ENCODE peak calls at places on chromosome 1, in seven cellular contexts. One of them, this sample, is unnamed.
A peak's percentile ranks its signal among the peaks of the same experiment; 100 is the strongest.

GRCh38 chr1:181324797-181325616 is 158.3 kb upstream of the CACNA1E start:
- DNase-seq in H1: no peak
- DNase-seq in SK-N-SH: no peak
- DNase-seq in GM12878: no peak
- DNase-seq in K562: no peak
- DNase-seq in HepG2: no peak
- DNase-seq in A549: peak; percentile 23
- DNase-seq in this sample: no peak

GRCh38 chr1:41003640-41004220 is 17.8 kb downstream of the SLFNL1 start:
- DNase-seq in K562: peak; percentile 90
- DNase-seq in SK-N-SH: peak; percentile 86
- DNase-seq in A549: peak; percentile 90
- DNase-seq in HepG2: peak; percentile 87
- DNase-seq in H1: no peak
- DNase-seq in GM12878: peak; percentile 95
- DNase-seq in this sample: peak; percentile 100

GRCh38 chr1:148160421-148161251 is 8.6 kb upstream of the NBPF11 start:
- DNase-seq in HepG2: no peak
- DNase-seq in SK-N-SH: peak; percentile 14
- DNase-seq in GM12878: no peak
- DNase-seq in K562: no peak
- DNase-seq in A549: no peak
- DNase-seq in H1: no peak
- DNase-seq in this sample: no peak

GRCh38 chr1:15423355-15424077 is 13.8 kb downstream of the EFHD2 start:
- DNase-seq in A549: no peak
- DNase-seq in H1: no peak
- DNase-seq in HepG2: no peak
- DNase-seq in SK-N-SH: no peak
- DNase-seq in K562: no peak
- DNase-seq in GM12878: no peak
- DNase-seq in this sample: no peak

GRCh38 chr1:155981266-155982088 is 3.1 kb upstream of the ARHGEF2 start:
- DNase-seq in SK-N-SH: no peak
- DNase-seq in A549: no peak
- DNase-seq in HepG2: peak; percentile 54
- DNase-seq in H1: no peak
- DNase-seq in GM12878: no peak
- DNase-seq in K562: peak; percentile 41
- DNase-seq in this sample: peak; percentile 89

GRCh38 chr1:160129046-160129445 is 13.5 kb downstream of the ATP1A2 start:
- DNase-seq in HepG2: no peak
- DNase-seq in A549: no peak
- DNase-seq in GM12878: no peak
- DNase-seq in K562: no peak
- DNase-seq in H1: no peak
- DNase-seq in SK-N-SH: no peak
- DNase-seq in this sample: peak; percentile 38

GRCh38 chr1:175823401-175823800 is 80.0 kb upstream of the TNR start:
- DNase-seq in A549: no peak
- DNase-seq in HepG2: no peak
- DNase-seq in H1: no peak
- DNase-seq in GM12878: no peak
- DNase-seq in SK-N-SH: no peak
- DNase-seq in K562: no peak
- DNase-seq in this sample: no peak

GRCh38 chr1:41920658-41921057 is 1.9 kb upstream of the HIVEP3 start:
- DNase-seq in SK-N-SH: no peak
- DNase-seq in H1: no peak
- DNase-seq in GM12878: no peak
- DNase-seq in HepG2: no peak
- DNase-seq in K562: no peak
- DNase-seq in A549: peak; percentile 26
- DNase-seq in this sample: peak; percentile 80

GRCh38 chr1:41498809-41499208 is 14.3 kb upstream of the EDN2 start:
- DNase-seq in HepG2: no peak
- DNase-seq in SK-N-SH: no peak
- DNase-seq in GM12878: no peak
- DNase-seq in H1: no peak
- DNase-seq in A549: peak; percentile 48
- DNase-seq in K562: no peak
- DNase-seq in this sample: peak; percentile 38

GRCh38 chr1:77797991-77798390 is 18.5 kb downstream of the MIGA1 start:
- DNase-seq in H1: no peak
- DNase-seq in SK-N-SH: no peak
- DNase-seq in A549: no peak
- DNase-seq in GM12878: no peak
- DNase-seq in HepG2: no peak
- DNase-seq in K562: no peak
- DNase-seq in this sample: peak; percentile 52

DNA sequence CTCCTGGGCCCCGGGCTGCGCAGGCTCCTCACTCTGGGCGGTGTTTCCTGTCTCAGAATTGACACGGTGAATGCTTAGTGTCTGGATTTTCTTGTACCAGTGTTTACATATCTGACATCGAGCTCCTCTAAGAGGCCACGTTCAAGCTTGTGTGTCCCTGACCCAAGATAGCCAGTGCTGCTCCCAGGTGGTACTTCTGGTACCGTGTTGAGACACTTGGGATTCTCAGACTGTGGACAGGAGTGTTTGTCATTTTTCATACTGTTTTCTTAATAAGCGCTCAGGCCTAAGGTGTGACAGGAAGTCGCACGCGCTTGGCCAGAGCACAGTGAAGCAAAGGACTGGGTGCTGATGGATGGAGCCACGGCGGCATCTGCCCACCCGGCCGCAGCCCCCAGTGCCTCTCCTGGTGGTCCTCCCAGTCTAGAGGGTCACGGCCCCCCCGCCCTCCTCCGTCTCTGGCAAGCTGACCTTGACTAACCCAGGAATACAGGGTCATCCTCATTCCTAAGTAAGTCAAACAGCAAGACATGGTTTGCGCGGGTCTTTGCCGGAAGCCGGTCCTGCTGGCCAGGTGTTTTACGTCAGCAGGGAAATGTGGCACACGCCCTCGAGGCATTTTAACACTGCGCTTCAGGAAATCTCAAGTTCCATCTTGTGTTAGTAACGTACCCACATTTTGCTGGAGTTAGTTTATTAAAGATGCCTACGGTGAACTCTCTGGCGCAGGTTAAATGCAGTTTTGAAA is 8.0 kb downstream of the PEX10 start:
- DNase-seq in SK-N-SH: no peak
- DNase-seq in H1: no peak
- DNase-seq in K562: no peak
- DNase-seq in HepG2: no peak
- DNase-seq in GM12878: no peak
- DNase-seq in A549: no peak
- DNase-seq in this sample: no peak
- TF ChIP-seq RFX5 in SK-N-SH: no peak
- TF ChIP-seq RFX5 in H1: no peak
- TF ChIP-seq RFX5 in K562: no peak
- TF ChIP-seq RFX5 in HepG2: no peak
- TF ChIP-seq RFX5 in GM12878: no peak
- TF ChIP-seq RFX5 in A549: no peak
- TF ChIP-seq RFX5 in this sample: no peak

GRCh38 chr1:210332233-210332632 is 3.5 kb downstream of the HHAT start:
- DNase-seq in A549: no peak
- DNase-seq in HepG2: no peak
- DNase-seq in H1: no peak
- DNase-seq in SK-N-SH: no peak
- DNase-seq in K562: no peak
- DNase-seq in GM12878: no peak
- DNase-seq in this sample: no peak

GRCh38 chr1:210336362-210336761 is 7.7 kb downstream of the HHAT start:
- DNase-seq in K562: no peak
- DNase-seq in A549: no peak
- DNase-seq in GM12878: no peak
- DNase-seq in HepG2: no peak
- DNase-seq in H1: no peak
- DNase-seq in SK-N-SH: no peak
- DNase-seq in this sample: no peak

GRCh38 chr1:210330279-210330866 is 1.7 kb downstream of the HHAT start:
- DNase-seq in SK-N-SH: peak; percentile 30
- DNase-seq in H1: no peak
- DNase-seq in HepG2: no peak
- DNase-seq in GM12878: no peak
- DNase-seq in A549: no peak
- DNase-seq in K562: no peak
- DNase-seq in this sample: peak; percentile 10

GRCh38 chr1:210335001-210335400 is 6.3 kb downstream of the HHAT start:
- DNase-seq in H1: no peak
- DNase-seq in A549: no peak
- DNase-seq in SK-N-SH: no peak
- DNase-seq in GM12878: no peak
- DNase-seq in K562: no peak
- DNase-seq in HepG2: no peak
- DNase-seq in this sample: no peak

DNA sequence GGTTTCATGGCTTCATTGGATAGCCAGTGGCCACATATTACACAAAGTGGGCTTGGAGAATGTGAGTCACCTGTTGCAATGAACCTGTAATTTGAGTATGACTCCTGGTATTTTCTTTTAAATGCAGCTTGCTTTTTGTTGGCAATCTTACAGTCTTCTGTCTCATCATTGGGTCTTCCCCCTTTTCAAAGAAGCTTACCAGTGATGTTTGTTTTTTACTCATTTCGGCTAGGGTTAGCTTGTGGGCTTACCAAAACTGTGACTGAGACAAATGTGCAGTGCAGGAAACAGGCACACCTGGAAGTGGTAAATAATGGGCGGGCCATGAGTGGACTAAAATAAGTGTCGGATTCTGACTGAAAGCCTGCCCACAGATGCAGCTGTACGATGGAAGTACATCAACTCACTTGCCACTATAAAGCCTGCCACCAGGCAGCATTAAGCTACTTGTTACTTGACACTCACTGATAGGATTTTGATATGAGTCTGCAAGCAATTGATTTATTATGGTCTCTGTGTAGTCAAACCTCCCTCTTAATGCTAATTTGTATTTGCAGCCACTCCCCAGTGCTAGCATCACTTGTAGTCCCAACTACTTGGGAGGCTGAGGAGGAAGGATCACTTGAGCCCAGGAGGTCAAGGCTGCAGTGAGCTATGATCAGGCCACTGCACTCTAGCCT is 4.2 kb downstream of the HHAT start:
- DNase-seq in A549: no peak
- DNase-seq in GM12878: peak; percentile 90
- DNase-seq in K562: no peak
- DNase-seq in H1: no peak
- DNase-seq in HepG2: no peak
- DNase-seq in SK-N-SH: no peak
- DNase-seq in this sample: no peak
- TF ChIP-seq RFX5 in A549: no peak
- TF ChIP-seq RFX5 in GM12878: no peak
- TF ChIP-seq RFX5 in K562: no peak
- TF ChIP-seq RFX5 in H1: no peak
- TF ChIP-seq RFX5 in HepG2: no peak
- TF ChIP-seq RFX5 in SK-N-SH: no peak
- TF ChIP-seq RFX5 in this sample: no peak

GRCh38 chr1:157371211-157371610 is 181.1 kb downstream of the FCRL5 start:
- DNase-seq in HepG2: no peak
- DNase-seq in K562: no peak
- DNase-seq in A549: no peak
- DNase-seq in SK-N-SH: no peak
- DNase-seq in H1: no peak
- DNase-seq in GM12878: no peak
- DNase-seq in this sample: no peak

GRCh38 chr1:157368363-157368762 is 184.0 kb downstream of the FCRL5 start:
- DNase-seq in A549: no peak
- DNase-seq in K562: no peak
- DNase-seq in SK-N-SH: no peak
- DNase-seq in HepG2: no peak
- DNase-seq in H1: no peak
- DNase-seq in GM12878: no peak
- DNase-seq in this sample: no peak

GRCh38 chr1:157370698-157371097 is 181.6 kb downstream of the FCRL5 start:
- DNase-seq in SK-N-SH: no peak
- DNase-seq in HepG2: no peak
- DNase-seq in K562: no peak
- DNase-seq in A549: no peak
- DNase-seq in H1: no peak
- DNase-seq in GM12878: no peak
- DNase-seq in this sample: no peak

GRCh38 chr1:157371826-157372225 is 180.5 kb downstream of the FCRL5 start:
- DNase-seq in A549: no peak
- DNase-seq in K562: no peak
- DNase-seq in SK-N-SH: no peak
- DNase-seq in GM12878: no peak
- DNase-seq in HepG2: no peak
- DNase-seq in H1: no peak
- DNase-seq in this sample: no peak

DNA sequence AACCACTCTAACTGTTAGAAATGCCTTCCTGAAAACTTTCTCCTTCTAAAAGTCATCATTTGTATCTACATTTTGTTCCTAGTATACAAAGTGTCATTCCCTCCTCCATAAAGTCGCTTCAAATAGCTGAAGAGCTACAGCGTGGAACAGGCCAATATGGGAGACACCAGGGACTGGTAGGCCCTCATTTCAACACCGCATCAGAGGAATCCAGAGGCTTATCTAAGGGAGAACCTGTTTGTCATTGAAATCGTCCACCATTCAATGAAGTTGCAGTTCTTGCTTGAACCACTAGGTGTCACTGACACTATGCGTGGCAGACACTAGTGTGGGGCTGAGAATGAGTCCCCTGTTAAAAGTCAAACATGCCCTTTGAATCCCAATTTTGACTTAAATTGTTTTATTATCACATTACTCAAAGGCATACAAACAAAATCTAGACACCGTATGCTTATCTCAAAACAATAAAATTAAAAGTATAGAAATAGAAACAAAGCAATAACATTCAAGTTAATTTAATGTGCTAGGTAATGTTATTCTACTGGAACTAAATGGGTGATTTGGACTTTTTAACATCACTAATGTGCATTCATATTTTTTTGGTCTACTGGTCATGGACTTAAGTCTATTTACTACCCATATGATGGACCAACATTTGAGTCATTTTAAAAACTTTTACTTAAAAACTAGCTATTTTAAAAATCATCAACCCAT is 182.3 kb downstream of the FCRL5 start:
- DNase-seq in K562: peak; percentile 67
- DNase-seq in SK-N-SH: peak; percentile 51
- DNase-seq in A549: peak; percentile 66
- DNase-seq in H1: no peak
- DNase-seq in HepG2: peak; percentile 52
- DNase-seq in GM12878: peak; percentile 30
- DNase-seq in this sample: peak; percentile 43
- TF ChIP-seq RFX5 in K562: no peak
- TF ChIP-seq RFX5 in SK-N-SH: no peak
- TF ChIP-seq RFX5 in A549: no peak
- TF ChIP-seq RFX5 in H1: no peak
- TF ChIP-seq RFX5 in HepG2: no peak
- TF ChIP-seq RFX5 in GM12878: no peak
- TF ChIP-seq RFX5 in this sample: no peak

DNA sequence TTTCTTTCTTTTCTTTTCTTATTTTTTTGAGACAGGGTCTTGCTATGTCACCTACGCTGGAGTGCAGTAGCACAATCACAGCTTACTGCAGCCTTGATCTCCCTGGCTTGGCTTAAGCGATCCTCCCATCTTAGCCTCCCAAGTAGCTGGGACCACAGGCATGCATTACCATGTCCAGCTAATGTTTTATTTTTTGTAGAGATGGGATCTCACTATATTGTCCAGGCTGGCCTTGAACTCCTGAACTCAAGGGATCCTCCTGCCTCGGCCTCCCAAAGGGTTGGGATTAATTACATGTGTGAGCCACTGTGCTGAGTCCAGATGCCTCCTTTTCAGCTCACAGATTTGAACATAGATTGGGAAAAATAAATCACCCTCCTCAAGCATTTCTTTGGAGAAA is 95.7 kb downstream of the UROD start:
- DNase-seq in HepG2: no peak
- DNase-seq in K562: no peak
- DNase-seq in SK-N-SH: no peak
- DNase-seq in H1: no peak
- DNase-seq in GM12878: no peak
- DNase-seq in A549: no peak
- DNase-seq in this sample: no peak
- TF ChIP-seq RFX5 in HepG2: no peak
- TF ChIP-seq RFX5 in K562: no peak
- TF ChIP-seq RFX5 in SK-N-SH: no peak
- TF ChIP-seq RFX5 in H1: no peak
- TF ChIP-seq RFX5 in GM12878: no peak
- TF ChIP-seq RFX5 in A549: no peak
- TF ChIP-seq RFX5 in this sample: no peak

This sample was measured in IMR-90.